ENCODE peak calls at places on chromosomes 12 and 14, in five cellular contexts. X is HCT116, Z is sigmoid colon, E is spleen, P is stomach. H is an unnamed sample. For H3K4me1, the result is how much of the 10 kb centered on the place peaks cover.

GRCh38 chr14:70052990-70053389 is 135.8 kb downstream of the SLC8A3 start:
- DNase-seq in X (no peak), Z (no peak), E (no peak), P (no peak), H (no peak)

GRCh38 chr12:122190842-122191668 is 8.1 kb downstream of the LRRC43 start:
- DNase-seq in X (peak), Z (no peak), E (peak), P (peak), H (no peak)

GRCh38 chr12:77064891-77065360 is 443 bp downstream of the E2F7 start:
- DNase-seq in X (no peak), Z (peak), E (no peak), P (no peak), H (no peak)

GRCh38 chr14:91654836-91655235 is 77.0 kb downstream of the CATSPERB start:
- DNase-seq in X (no peak), Z (no peak), E (no peak), P (no peak), H (no peak)

GRCh38 chr14:102525213-102526143 is 15.9 kb upstream of the ANKRD9 start:
- DNase-seq in X (peak), Z (no peak), E (no peak), P (no peak), H (no peak)

GRCh38 chr12:81128930-81129554 is 51.2 kb downstream of the ACSS3 start:
- DNase-seq in X (peak), Z (no peak), E (no peak), P (no peak), H (no peak)

GRCh38 chr12:27521066-27521465 is 2.9 kb upstream of the PPFIBP1 start:
- DNase-seq in X (no peak), Z (peak), E (no peak), P (no peak), H (no peak)

GRCh38 chr14:89921896-89922548 is 32.5 kb downstream of the EFCAB11 start:
- DNase-seq in X (no peak), Z (no peak), E (no peak), P (no peak), H (no peak)

GRCh38 chr12:8088574-8088973 is 6.5 kb downstream of the NECAP1 start:
- DNase-seq in X (no peak), Z (no peak), E (no peak), P (no peak), H (no peak)

GRCh38 chr14:30873308-30874119 is 845 bp upstream of the COCH start:
- DNase-seq in X (no peak), Z (no peak), E (no peak), P (no peak), H (no peak)

GRCh38 chr12:108425238-108425795 is 86.2 kb upstream of the CMKLR1 start:
- DNase-seq in X (no peak), Z (no peak), E (no peak), P (no peak), H (no peak)

GRCh38 chr14:82872494-82872893 is 1338.8 kb upstream of the SEL1L start:
- DNase-seq in X (no peak), Z (no peak), E (no peak), P (no peak), H (no peak)

GRCh38 chr14:79568566-79568965 is 642.7 kb downstream of the DIO2 start:
- DNase-seq in X (no peak), Z (no peak), E (no peak), P (no peak), H (no peak)

GRCh38 chr12:54988402-54989054 is 4.0 kb upstream of the TESPA1 start:
- DNase-seq in X (no peak), Z (peak), E (peak), P (peak), H (no peak)

GRCh38 chr14:103281496-103282231 is 52.4 kb upstream of the EIF5 start:
- DNase-seq in X (no peak), Z (peak), E (no peak), P (peak), H (peak)

GRCh38 chr14:40652089-40652691 is 954.5 kb upstream of the LRFN5 start:
- DNase-seq in X (no peak), Z (no peak), E (no peak), P (no peak), H (no peak)
- H3K4me1 ChIP-seq in X (under half), Z (under half), E (under half), P (under half), H (under half)

GRCh38 chr14:68492889-68493288 is 300.0 kb downstream of the ZFP36L1 start:
- DNase-seq in X (no peak), Z (no peak), E (no peak), P (no peak), H (no peak)

GRCh38 chr14:68495101-68495637 is 297.7 kb downstream of the ZFP36L1 start:
- DNase-seq in X (no peak), Z (no peak), E (peak), P (no peak), H (no peak)

GRCh38 chr14:68497016-68497415 is 295.9 kb downstream of the ZFP36L1 start:
- DNase-seq in X (no peak), Z (no peak), E (no peak), P (no peak), H (no peak)

GRCh38 chr14:68499451-68499850 is 293.4 kb downstream of the ZFP36L1 start:
- DNase-seq in X (no peak), Z (no peak), E (no peak), P (no peak), H (no peak)

GRCh38 chr14:68495638-68496114 is 297.2 kb downstream of the ZFP36L1 start:
- DNase-seq in X (no peak), Z (no peak), E (no peak), P (no peak), H (no peak)
- TF ChIP-seq POLR2AphosphoS5 in X (no peak), Z (no peak), E (no peak), P (no peak), H (no peak)

GRCh38 chr12:92625639-92626310 is 77.0 kb upstream of the PLEKHG7 start:
- DNase-seq in X (no peak), Z (no peak), E (no peak), P (no peak), H (no peak)
- H3K4me1 ChIP-seq in X (under half), Z (under half), E (under half), P (under half), H (under half)

GRCh38 chr14:86541969-86542368 is 1012.0 kb downstream of the FLRT2 start:
- DNase-seq in X (no peak), Z (no peak), E (no peak), P (no peak), H (no peak)
- TF ChIP-seq POLR2AphosphoS5 in X (no peak), Z (no peak), E (no peak), P (no peak), H (no peak)

GRCh38 chr14:68978550-68978911 is 571 bp downstream of the ACTN1 start:
- DNase-seq in X (no peak), Z (peak), E (peak), P (peak), H (no peak)

GRCh38 chr14:68977137-68977740 is 1.9 kb downstream of the ACTN1 start:
- DNase-seq in X (no peak), Z (no peak), E (peak), P (no peak), H (no peak)

GRCh38 chr14:68977741-68978549 is 1.2 kb downstream of the ACTN1 start:
- DNase-seq in X (no peak), Z (peak), E (peak), P (peak), H (no peak)

GRCh38 chr14:68979722-68980552 is 835 bp upstream of the ACTN1 start:
- DNase-seq in X (no peak), Z (peak), E (peak), P (peak), H (no peak)

GRCh38 chr14:68979021-68979721 is at the start of gene ACTN1:
- DNase-seq in X (peak), Z (peak), E (peak), P (peak), H (no peak)
- H3K4me1 ChIP-seq in X (under half), Z (under half), E (under half), P (under half), H (under half)

GRCh38 chr12:131784909-131785762 is 43.1 kb upstream of the MMP17 start:
- DNase-seq in X (no peak), Z (peak), E (no peak), P (no peak), H (no peak)
- TF ChIP-seq POLR2AphosphoS5 in X (no peak), Z (no peak), E (peak), P (no peak), H (no peak)